ENCODE peak calls at places on chromosomes 7 and 10, in five cellular contexts. One of them, this sample, is unnamed.
A peak's percentile ranks its signal among the peaks of the same experiment; 100 is the strongest.

GRCh38 chr10:132836248-132836831 is 50.4 kb upstream of the NKX6-2 start:
- DNase-seq in K562: no peak
- DNase-seq in fibroblast of lung: no peak
- DNase-seq in IMR-90: no peak
- DNase-seq in endothelial cell of umbilical vein: no peak
- DNase-seq in this sample: no peak

GRCh38 chr7:44307301-44307900 is 18.0 kb downstream of the CAMK2B start:
- DNase-seq in endothelial cell of umbilical vein: peak; percentile 44
- DNase-seq in IMR-90: peak; percentile 19
- DNase-seq in fibroblast of lung: peak; percentile 54
- DNase-seq in K562: peak; percentile 24
- DNase-seq in this sample: peak; percentile 11

GRCh38 chr10:133127291-133128125 is 32.5 kb upstream of the KNDC1 start:
- DNase-seq in endothelial cell of umbilical vein: no peak
- DNase-seq in IMR-90: no peak
- DNase-seq in fibroblast of lung: no peak
- DNase-seq in K562: peak; percentile 90
- DNase-seq in this sample: peak; percentile 68

GRCh38 chr7:71637578-71637977 is 505.6 kb downstream of the GALNT17 start:
- DNase-seq in fibroblast of lung: peak; percentile 74
- DNase-seq in endothelial cell of umbilical vein: no peak
- DNase-seq in IMR-90: no peak
- DNase-seq in K562: no peak
- DNase-seq in this sample: no peak

GRCh38 chr7:45215611-45216062 is 58.0 kb downstream of the RAMP3 start:
- DNase-seq in K562: no peak
- DNase-seq in fibroblast of lung: no peak
- DNase-seq in IMR-90: no peak
- DNase-seq in endothelial cell of umbilical vein: no peak
- DNase-seq in this sample: no peak

GRCh38 chr7:100109521-100110163 is 8.2 kb downstream of the AP4M1 start:
- DNase-seq in IMR-90: no peak
- DNase-seq in endothelial cell of umbilical vein: no peak
- DNase-seq in fibroblast of lung: no peak
- DNase-seq in K562: peak; percentile 15
- DNase-seq in this sample: no peak

GRCh38 chr10:71443676-71444075 is 47.0 kb downstream of the CDH23 start:
- DNase-seq in fibroblast of lung: no peak
- DNase-seq in IMR-90: no peak
- DNase-seq in K562: no peak
- DNase-seq in endothelial cell of umbilical vein: no peak
- DNase-seq in this sample: no peak

GRCh38 chr7:33649476-33650441 is 255.6 kb upstream of the BMPER start:
- DNase-seq in IMR-90: peak; percentile 68
- DNase-seq in endothelial cell of umbilical vein: no peak
- DNase-seq in K562: no peak
- DNase-seq in fibroblast of lung: no peak
- DNase-seq in this sample: no peak

GRCh38 chr7:101636822-101637623 is 7.9 kb upstream of the MYL10 start:
- DNase-seq in fibroblast of lung: no peak
- DNase-seq in endothelial cell of umbilical vein: no peak
- DNase-seq in K562: no peak
- DNase-seq in IMR-90: no peak
- DNase-seq in this sample: no peak

GRCh38 chr10:117914330-117914729 is 132.4 kb downstream of the RAB11FIP2 start:
- DNase-seq in fibroblast of lung: no peak
- DNase-seq in K562: peak; percentile 11
- DNase-seq in endothelial cell of umbilical vein: no peak
- DNase-seq in IMR-90: no peak
- DNase-seq in this sample: no peak

GRCh38 chr10:73585223-73585784 is 5.8 kb downstream of the USP54 start:
- DNase-seq in endothelial cell of umbilical vein: no peak
- DNase-seq in fibroblast of lung: peak; percentile 26
- DNase-seq in IMR-90: peak; percentile 28
- DNase-seq in K562: no peak
- DNase-seq in this sample: no peak

GRCh38 chr7:90474284-90475210 is 5.1 kb downstream of the PTTG1IP2 start:
- DNase-seq in endothelial cell of umbilical vein: peak; percentile 82
- DNase-seq in fibroblast of lung: peak; percentile 63
- DNase-seq in IMR-90: peak; percentile 73
- DNase-seq in K562: no peak
- DNase-seq in this sample: no peak

GRCh38 chr7:42115795-42116194 is 121.2 kb downstream of the GLI3 start:
- DNase-seq in K562: no peak
- DNase-seq in endothelial cell of umbilical vein: no peak
- DNase-seq in IMR-90: no peak
- DNase-seq in fibroblast of lung: no peak
- DNase-seq in this sample: no peak

GRCh38 chr10:116385994-116386809 is 41.4 kb upstream of the PNLIPRP3 start:
- DNase-seq in K562: no peak
- DNase-seq in IMR-90: peak; percentile 26
- DNase-seq in fibroblast of lung: peak; percentile 51
- DNase-seq in endothelial cell of umbilical vein: peak; percentile 39
- DNase-seq in this sample: peak; percentile 32

GRCh38 chr7:92765725-92766124 is 70.6 kb downstream of the CDK6 start:
- DNase-seq in IMR-90: peak; percentile 88
- DNase-seq in K562: no peak
- DNase-seq in fibroblast of lung: peak; percentile 73
- DNase-seq in endothelial cell of umbilical vein: no peak
- DNase-seq in this sample: no peak

GRCh38 chr7:20197837-20198236 is 19.3 kb downstream of the MACC1 start:
- DNase-seq in IMR-90: no peak
- DNase-seq in fibroblast of lung: no peak
- DNase-seq in endothelial cell of umbilical vein: no peak
- DNase-seq in K562: peak; percentile 39
- DNase-seq in this sample: no peak

GRCh38 chr10:129531195-129531968 is 64.3 kb downstream of the MGMT start:
- DNase-seq in K562: no peak
- DNase-seq in endothelial cell of umbilical vein: no peak
- DNase-seq in fibroblast of lung: peak; percentile 10
- DNase-seq in IMR-90: peak; percentile 56
- DNase-seq in this sample: no peak

GRCh38 chr10:35574924-35575352 is 30.2 kb upstream of the GJD4 start:
- DNase-seq in K562: peak; percentile 35
- DNase-seq in endothelial cell of umbilical vein: peak; percentile 85
- DNase-seq in IMR-90: peak; percentile 98
- DNase-seq in fibroblast of lung: peak; percentile 78
- DNase-seq in this sample: no peak

GRCh38 chr10:82922755-82923154 is 1047.8 kb downstream of the NRG3 start:
- DNase-seq in endothelial cell of umbilical vein: no peak
- DNase-seq in K562: no peak
- DNase-seq in IMR-90: no peak
- DNase-seq in fibroblast of lung: no peak
- DNase-seq in this sample: no peak

GRCh38 chr7:96670338-96671289 is 39.0 kb downstream of the SEM1 start:
- DNase-seq in fibroblast of lung: no peak
- DNase-seq in K562: no peak
- DNase-seq in endothelial cell of umbilical vein: peak; percentile 15
- DNase-seq in IMR-90: no peak
- DNase-seq in this sample: no peak

GRCh38 chr7:142556745-142557144 is 192.5 kb upstream of the PRSS1 start:
- DNase-seq in fibroblast of lung: peak; percentile 94
- DNase-seq in IMR-90: peak; percentile 99
- DNase-seq in K562: peak; percentile 36
- DNase-seq in endothelial cell of umbilical vein: peak; percentile 91
- DNase-seq in this sample: no peak

GRCh38 chr7:156143683-156144082 is 331.4 kb upstream of the SHH start:
- DNase-seq in fibroblast of lung: no peak
- DNase-seq in IMR-90: no peak
- DNase-seq in endothelial cell of umbilical vein: no peak
- DNase-seq in K562: no peak
- DNase-seq in this sample: no peak

GRCh38 chr10:49387029-49387428 is 8.9 kb downstream of the DRGX start:
- DNase-seq in fibroblast of lung: peak; percentile 66
- DNase-seq in K562: no peak
- DNase-seq in IMR-90: peak; percentile 94
- DNase-seq in endothelial cell of umbilical vein: no peak
- DNase-seq in this sample: no peak

GRCh38 chr10:31017534-31018361 is 13.9 kb downstream of the ZNF438 start:
- DNase-seq in endothelial cell of umbilical vein: no peak
- DNase-seq in fibroblast of lung: no peak
- DNase-seq in K562: no peak
- DNase-seq in IMR-90: no peak
- DNase-seq in this sample: no peak

GRCh38 chr10:131403936-131404335 is 92.4 kb upstream of the TCERG1L start:
- DNase-seq in K562: no peak
- DNase-seq in IMR-90: no peak
- DNase-seq in fibroblast of lung: no peak
- DNase-seq in endothelial cell of umbilical vein: no peak
- DNase-seq in this sample: no peak

GRCh38 chr7:135714534-135715009 is 13.4 kb downstream of the SLC13A4 start:
- DNase-seq in endothelial cell of umbilical vein: no peak
- DNase-seq in K562: no peak
- DNase-seq in fibroblast of lung: peak; percentile 80
- DNase-seq in IMR-90: peak; percentile 74
- DNase-seq in this sample: no peak

GRCh38 chr7:32066441-32066840 is 3.8 kb downstream of the PDE1C start:
- DNase-seq in IMR-90: no peak
- DNase-seq in fibroblast of lung: no peak
- DNase-seq in endothelial cell of umbilical vein: no peak
- DNase-seq in K562: no peak
- DNase-seq in this sample: no peak

GRCh38 chr7:32070051-32070405 is 179 bp downstream of the PDE1C start:
- DNase-seq in IMR-90: no peak
- DNase-seq in K562: no peak
- DNase-seq in fibroblast of lung: no peak
- DNase-seq in endothelial cell of umbilical vein: no peak
- DNase-seq in this sample: no peak

GRCh38 chr7:32070406-32071360 is at the start of gene PDE1C:
- DNase-seq in fibroblast of lung: no peak
- DNase-seq in endothelial cell of umbilical vein: no peak
- DNase-seq in IMR-90: peak; percentile 19
- DNase-seq in K562: no peak
- DNase-seq in this sample: no peak

GRCh38 chr7:32069251-32069650 is 956 bp downstream of the PDE1C start:
- DNase-seq in fibroblast of lung: no peak
- DNase-seq in IMR-90: no peak
- DNase-seq in K562: no peak
- DNase-seq in endothelial cell of umbilical vein: no peak
- DNase-seq in this sample: no peak

GRCh38 chr7:32068411-32068905 is 1.7 kb downstream of the PDE1C start:
- DNase-seq in fibroblast of lung: no peak
- DNase-seq in endothelial cell of umbilical vein: no peak
- DNase-seq in IMR-90: no peak
- DNase-seq in K562: no peak
- DNase-seq in this sample: no peak
- H3K4me2 ChIP-seq in fibroblast of lung: no peak overlapping the region
- H3K4me2 ChIP-seq in endothelial cell of umbilical vein: no peak overlapping the region
- H3K4me2 ChIP-seq in IMR-90: peak overlapping the region; percentile 76
- H3K4me2 ChIP-seq in K562: no peak overlapping the region
- H3K4me2 ChIP-seq in this sample: no peak overlapping the region

DNA sequence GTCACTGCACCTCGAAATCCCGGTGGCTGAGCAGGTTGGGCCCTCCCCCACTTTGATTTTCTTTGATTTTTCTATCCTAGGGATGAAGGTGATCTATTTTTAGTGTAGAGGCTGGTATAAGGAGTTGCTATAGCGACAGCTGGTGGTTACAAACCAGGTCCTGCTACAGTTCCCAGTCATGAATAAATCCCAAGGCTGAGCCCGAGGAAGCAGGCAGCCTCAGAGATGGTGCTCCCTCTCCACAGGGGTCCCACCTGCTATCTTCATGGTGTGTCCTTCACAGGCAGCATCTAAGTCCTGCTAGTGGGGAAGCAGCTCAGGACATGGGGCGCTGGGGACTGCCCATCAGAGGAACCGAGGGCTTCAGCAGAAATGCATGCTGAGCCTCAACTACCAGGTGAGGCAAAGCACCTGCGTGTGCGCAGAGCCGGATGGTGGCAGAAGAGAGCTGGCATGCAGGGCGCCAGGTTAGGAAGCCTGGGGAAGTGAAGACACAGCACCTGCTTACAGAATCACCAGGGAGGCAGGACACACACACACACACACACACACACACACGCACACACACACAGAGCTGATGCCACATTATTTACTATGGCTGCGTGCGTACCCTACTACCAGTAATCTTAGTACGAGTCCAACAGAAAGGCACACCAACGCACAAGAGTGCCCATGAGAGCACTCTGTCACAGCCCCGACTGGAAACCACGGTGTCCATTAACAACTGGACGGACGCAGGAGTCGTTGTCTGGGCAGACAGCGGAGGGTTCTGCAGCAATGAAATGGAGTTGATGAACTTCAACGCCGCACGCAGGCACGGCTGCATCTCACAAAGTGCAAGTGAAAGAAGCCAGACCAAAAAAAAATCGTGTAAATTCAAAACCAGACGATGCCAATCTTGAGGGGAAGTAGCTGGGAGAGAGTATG is 150.8 kb downstream of the PRKAG2 start:
- DNase-seq in IMR-90: peak; percentile 49
- DNase-seq in K562: no peak
- DNase-seq in fibroblast of lung: no peak
- DNase-seq in endothelial cell of umbilical vein: no peak
- DNase-seq in this sample: no peak
- TF ChIP-seq CTCF in IMR-90: no peak
- TF ChIP-seq CTCF in K562: peak; percentile 5
- TF ChIP-seq CTCF in fibroblast of lung: no peak
- TF ChIP-seq CTCF in endothelial cell of umbilical vein: no peak
- TF ChIP-seq CTCF in this sample: no peak

GRCh38 chr7:74173491-74173865 is 678 bp upstream of the EIF4H start:
- DNase-seq in K562: no peak
- DNase-seq in fibroblast of lung: no peak
- DNase-seq in IMR-90: no peak
- DNase-seq in endothelial cell of umbilical vein: no peak
- DNase-seq in this sample: no peak

GRCh38 chr7:74174606-74175082 is 488 bp downstream of the EIF4H start:
- DNase-seq in K562: no peak
- DNase-seq in endothelial cell of umbilical vein: peak; percentile 69
- DNase-seq in IMR-90: peak; percentile 51
- DNase-seq in fibroblast of lung: peak; percentile 51
- DNase-seq in this sample: peak; percentile 59

GRCh38 chr7:74173866-74174605 is at the start of gene EIF4H:
- DNase-seq in fibroblast of lung: peak; percentile 96
- DNase-seq in K562: peak; percentile 96
- DNase-seq in endothelial cell of umbilical vein: peak; percentile 96
- DNase-seq in IMR-90: peak; percentile 95
- DNase-seq in this sample: peak; percentile 96

GRCh38 chr7:74175270-74175803 is 1.2 kb downstream of the EIF4H start:
- DNase-seq in IMR-90: no peak
- DNase-seq in endothelial cell of umbilical vein: peak; percentile 38
- DNase-seq in fibroblast of lung: no peak
- DNase-seq in K562: no peak
- DNase-seq in this sample: no peak

DNA sequence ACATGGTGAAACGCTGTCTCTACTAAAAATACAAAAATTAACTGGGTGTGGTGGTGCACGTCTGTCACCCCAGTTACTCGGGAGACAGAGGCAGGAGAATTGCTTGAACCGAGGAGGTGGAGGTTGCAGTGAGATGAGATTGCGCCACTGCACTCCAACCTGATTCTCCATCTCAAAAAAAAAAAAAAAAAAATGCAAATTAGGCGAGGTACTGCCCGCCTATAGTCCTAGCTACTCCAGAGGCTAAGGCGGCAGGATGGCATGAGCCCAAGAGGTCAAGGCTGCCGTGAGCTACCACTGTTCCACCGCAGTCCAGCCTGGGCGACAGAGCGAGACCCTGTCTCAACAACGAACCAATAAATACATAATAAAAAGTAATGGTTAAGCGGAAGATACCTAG is 1.1 kb upstream of the EIF4H start:
- DNase-seq in fibroblast of lung: no peak
- DNase-seq in endothelial cell of umbilical vein: no peak
- DNase-seq in K562: no peak
- DNase-seq in IMR-90: no peak
- DNase-seq in this sample: peak; percentile 53
- H2AFZ ChIP-seq in fibroblast of lung: peak overlapping the region; percentile 56
- H2AFZ ChIP-seq in endothelial cell of umbilical vein: no peak overlapping the region
- H2AFZ ChIP-seq in K562: peak overlapping the region; percentile 85
- H2AFZ ChIP-seq in IMR-90: no peak overlapping the region
- H2AFZ ChIP-seq in this sample: peak overlapping the region; percentile 77

GRCh38 chr7:148770004-148770403 is 71.3 kb downstream of the CUL1 start:
- DNase-seq in fibroblast of lung: no peak
- DNase-seq in IMR-90: no peak
- DNase-seq in K562: no peak
- DNase-seq in endothelial cell of umbilical vein: no peak
- DNase-seq in this sample: no peak
- H3K4me2 ChIP-seq in fibroblast of lung: no peak overlapping the region
- H3K4me2 ChIP-seq in IMR-90: no peak overlapping the region
- H3K4me2 ChIP-seq in K562: no peak overlapping the region
- H3K4me2 ChIP-seq in endothelial cell of umbilical vein: no peak overlapping the region
- H3K4me2 ChIP-seq in this sample: no peak overlapping the region